ENCODE peak calls at places on chromosomes 4 and X, in six cellular contexts. S is IMR-90, Y is MM.1S, B is nephron progenitor cell, M is fibroblast of the aortic adventitia, K is kidney epithelial cell. H is an unnamed sample.

GRCh38 chr4:61309616-61310015 is 109.5 kb downstream of the ADGRL3 start:
- DNase-seq in S (no peak), B (no peak), K (no peak), M (no peak), Y (no peak), H (no peak)

GRCh38 chrX:132059973-132060540 is 37.0 kb downstream of the STK26 start:
- DNase-seq in Y (no peak), M (no peak), B (no peak), K (no peak), S (no peak), H (no peak)

GRCh38 chrX:96707829-96708228 is 23.2 kb downstream of the DIAPH2 start:
- DNase-seq in K (no peak), B (no peak), Y (no peak), S (no peak), M (no peak), H (no peak)

GRCh38 chrX:139924069-139924695 is 8.7 kb downstream of the ATP11C start:
- DNase-seq in K (no peak), S (no peak), B (no peak), Y (no peak), M (no peak), H (no peak)

GRCh38 chr4:93834371-93835066 is 6.0 kb downstream of the ATOH1 start:
- DNase-seq in Y (no peak), S (no peak), K (no peak), M (no peak), B (peak; percentile 51), H (no peak)

GRCh38 chr4:111064342-111064993 is 441.6 kb upstream of the PITX2 start:
- DNase-seq in K (peak; percentile 97), Y (peak; percentile 95), B (no peak), S (peak; percentile 57), M (peak; percentile 55), H (no peak)

GRCh38 chr4:119746951-119747350 is 118.3 kb upstream of the PDE5A start:
- DNase-seq in B (no peak), K (no peak), M (peak; percentile 77), S (peak; percentile 53), Y (no peak), H (no peak)

GRCh38 chr4:8055206-8055605 is 103.4 kb downstream of the ABLIM2 start:
- DNase-seq in Y (no peak), S (no peak), M (no peak), K (no peak), B (no peak), H (no peak)

GRCh38 chr4:36138221-36138620 is 106.1 kb downstream of the ARAP2 start:
- DNase-seq in K (no peak), Y (no peak), M (no peak), B (no peak), S (peak; percentile 33), H (no peak)

GRCh38 chr4:9970399-9971011 is 50.8 kb downstream of the SLC2A9 start:
- DNase-seq in K (no peak), S (no peak), B (no peak), Y (peak; percentile 63), M (no peak), H (no peak)

GRCh38 chr4:142818009-142818408 is 28.1 kb downstream of the INPP4B start:
- DNase-seq in B (no peak), Y (no peak), S (peak; percentile 26), K (no peak), M (peak; percentile 94), H (no peak)

GRCh38 chrX:29858714-29859113 is 356.6 kb upstream of the MAGEB2 start:
- DNase-seq in Y (no peak), K (no peak), S (peak; percentile 69), B (no peak), M (peak; percentile 16), H (no peak)

GRCh38 chr4:76449824-76450223 is 14.8 kb downstream of the SHROOM3 start:
- DNase-seq in B (no peak), Y (no peak), S (no peak), K (no peak), M (peak; percentile 68), H (no peak)

GRCh38 chrX:10109695-10110094 is 47.1 kb upstream of the CLCN4 start:
- DNase-seq in M (no peak), S (no peak), Y (no peak), B (no peak), K (no peak), H (peak; percentile 82)

GRCh38 chr4:110705440-110705782 is 82.5 kb upstream of the PITX2 start:
- DNase-seq in S (no peak), Y (no peak), B (no peak), K (no peak), M (no peak), H (no peak)

GRCh38 chr4:41067369-41067768 is 147.0 kb downstream of the APBB2 start:
- DNase-seq in S (peak; percentile 53), K (no peak), Y (no peak), B (no peak), M (no peak), H (no peak)

GRCh38 chrX:10514891-10515290 is 105.5 kb downstream of the MID1 start:
- DNase-seq in S (peak; percentile 54), Y (no peak), M (peak; percentile 58), K (no peak), B (no peak), H (no peak)

GRCh38 chr4:152045397-152045780 is 284.6 kb upstream of the GATB start:
- DNase-seq in B (no peak), K (no peak), M (no peak), S (no peak), Y (no peak), H (no peak)

GRCh38 chr4:152045781-152046571 is 285.2 kb upstream of the GATB start:
- DNase-seq in S (no peak), Y (no peak), M (no peak), K (no peak), B (peak; percentile 81), H (no peak)

GRCh38 chr4:152050098-152050497 is 289.3 kb upstream of the GATB start:
- DNase-seq in S (no peak), M (no peak), Y (no peak), K (no peak), B (no peak), H (no peak)

GRCh38 chr4:152044341-152044740 is 283.5 kb upstream of the GATB start:
- DNase-seq in M (no peak), Y (no peak), K (no peak), B (no peak), S (peak; percentile 15), H (no peak)

DNA sequence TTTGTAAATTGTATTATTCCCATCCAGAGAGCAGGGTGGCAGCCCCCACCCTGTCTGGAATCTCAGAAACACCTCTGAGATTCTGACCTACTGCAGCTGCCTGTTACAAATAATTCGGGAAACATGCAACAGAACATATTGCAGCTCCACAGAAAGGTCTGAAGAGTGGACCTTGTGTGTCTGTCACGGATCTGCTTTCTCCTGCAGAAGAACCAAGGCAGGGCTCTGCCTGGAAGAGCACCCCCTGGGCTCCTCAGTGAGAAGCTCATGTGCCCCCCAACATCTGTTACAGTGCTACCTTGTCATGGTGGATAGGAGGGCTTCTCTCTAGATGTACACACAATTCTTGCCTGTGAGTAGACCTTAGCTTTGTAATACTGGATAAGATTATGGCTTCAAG is 286.6 kb upstream of the GATB start:
- DNase-seq in B (no peak), Y (no peak), M (no peak), K (no peak), S (no peak), H (no peak)
- TF ChIP-seq CTCF in B (no peak), Y (no peak), M (no peak), K (no peak), S (no peak), H (no peak)

GRCh38 chr4:23904639-23905061 is 14.8 kb upstream of the PPARGC1A start:
- DNase-seq in Y (no peak), K (no peak), M (no peak), B (no peak), S (no peak), H (no peak)

GRCh38 chr4:23900636-23901035 is 10.8 kb upstream of the PPARGC1A start:
- DNase-seq in S (no peak), Y (no peak), B (no peak), M (no peak), K (no peak), H (no peak)

GRCh38 chr4:23899565-23899964 is 9.7 kb upstream of the PPARGC1A start:
- DNase-seq in M (no peak), K (no peak), Y (no peak), B (no peak), S (no peak), H (no peak)

GRCh38 chr4:23903859-23904438 is 14.1 kb upstream of the PPARGC1A start:
- DNase-seq in B (no peak), S (no peak), M (peak; percentile 0), K (no peak), Y (no peak), H (no peak)

GRCh38 chr4:23902203-23902602 is 12.4 kb upstream of the PPARGC1A start:
- DNase-seq in S (no peak), Y (no peak), M (no peak), B (no peak), K (no peak), H (no peak)
- TF ChIP-seq CTCF in S (no peak), Y (peak; percentile 25), M (no peak), B (no peak), K (peak; percentile 13), H (no peak)

DNA sequence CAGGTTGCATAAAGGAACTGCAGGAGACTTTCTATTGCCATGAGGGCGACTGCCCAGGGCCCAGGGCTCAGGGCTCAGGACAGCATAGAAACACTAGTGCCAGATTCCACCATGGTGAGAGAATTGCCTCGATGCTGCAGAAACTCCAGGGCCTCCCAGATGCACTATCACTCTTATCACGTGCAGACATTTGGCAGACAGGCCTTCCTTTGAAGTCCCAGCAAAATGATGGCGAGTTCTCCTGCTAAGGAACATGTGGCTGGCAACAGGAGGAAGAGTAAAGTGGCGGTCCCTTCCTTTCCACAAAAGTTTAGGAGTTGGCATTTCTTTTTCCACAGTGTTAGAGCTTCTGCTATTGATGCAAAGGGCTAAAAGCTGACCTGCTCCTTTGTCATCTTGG is 214.0 kb upstream of the LNX1 start:
- DNase-seq in M (no peak), K (no peak), Y (no peak), B (no peak), S (no peak), H (no peak)
- TF ChIP-seq CTCF in M (no peak), K (no peak), Y (no peak), B (no peak), S (no peak), H (no peak)

GRCh38 chr4:92516450-92516849 is 212.7 kb downstream of the GRID2 start:
- DNase-seq in B (no peak), Y (no peak), K (no peak), S (no peak), M (no peak), H (no peak)

GRCh38 chr4:92520563-92520962 is 216.8 kb downstream of the GRID2 start:
- DNase-seq in S (no peak), B (no peak), K (no peak), M (no peak), Y (no peak), H (no peak)

GRCh38 chr4:92519727-92520126 is 216.0 kb downstream of the GRID2 start:
- DNase-seq in K (no peak), Y (no peak), B (no peak), M (no peak), S (no peak), H (no peak)

DNA sequence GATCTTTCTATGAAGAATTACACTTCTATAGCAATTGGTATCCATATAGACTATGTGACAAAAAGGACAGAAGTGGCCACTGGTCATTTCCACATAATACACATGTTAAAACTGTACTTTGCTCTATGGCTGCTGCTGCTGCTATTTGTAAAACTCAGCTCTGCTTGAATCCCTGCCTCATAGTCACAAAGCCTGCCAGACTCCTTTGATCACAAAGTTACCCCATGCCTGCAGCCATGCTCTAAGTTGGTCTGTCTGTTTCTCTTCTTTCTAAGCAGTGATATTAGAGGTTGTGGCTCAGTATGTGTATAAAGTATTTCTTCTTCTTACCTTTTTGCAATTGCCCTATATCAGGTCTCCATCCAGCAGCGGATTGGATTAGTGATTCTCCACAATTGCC is 210.9 kb downstream of the GRID2 start:
- DNase-seq in K (no peak), M (no peak), S (no peak), Y (no peak), B (no peak), H (no peak)
- TF ChIP-seq CTCF in K (no peak), M (no peak), S (no peak), Y (no peak), B (no peak), H (no peak)

H was measured in spleen.